ENCODE peak calls at places on chromosomes 2 and 18, in ten cellular contexts. A, M, L, N, X, Q, H, R, I and D are unnamed samples.

GRCh38 chr2:100278986-100279385 is 43.3 kb downstream of the LONRF2 start:
- DNase-seq in A (no peak), M (no peak), L (no peak), N (no peak), X (no peak), Q (no peak), H (no peak), R (no peak), I (no peak), D (no peak)

GRCh38 chr18:49486959-49487710 is at the start of gene C18orf32:
- DNase-seq in A (peak), M (peak), L (peak), N (peak), X (peak), Q (peak), H (peak), R (peak), I (peak), D (peak)

GRCh38 chr2:112152476-112153178 is 14.4 kb downstream of the FBLN7 start:
- DNase-seq in A (no peak), M (no peak), L (no peak), N (no peak), X (no peak), Q (no peak), H (no peak), R (no peak), I (no peak), D (no peak)

GRCh38 chr2:15953143-15953630 is 12.8 kb downstream of the MYCN start:
- DNase-seq in A (no peak), M (no peak), L (no peak), N (no peak), X (no peak), Q (no peak), H (no peak), R (no peak), I (no peak), D (no peak)

GRCh38 chr2:85042330-85042729 is 71.4 kb downstream of the KCMF1 start:
- DNase-seq in A (no peak), M (no peak), L (no peak), N (no peak), X (no peak), Q (no peak), H (no peak), R (no peak), I (no peak), D (no peak)

GRCh38 chr2:181471227-181471626 is 14.0 kb downstream of the ITGA4 start:
- DNase-seq in A (no peak), M (no peak), L (no peak), N (no peak), X (no peak), Q (no peak), H (no peak), R (no peak), I (no peak), D (no peak)

GRCh38 chr2:5479265-5479928 is 212.8 kb upstream of the SOX11 start:
- DNase-seq in A (no peak), M (no peak), L (no peak), N (no peak), X (no peak), Q (no peak), H (no peak), R (no peak), I (no peak), D (no peak)

GRCh38 chr2:155310589-155310988 is 612.1 kb downstream of the KCNJ3 start:
- DNase-seq in A (no peak), M (no peak), L (no peak), N (no peak), X (no peak), Q (peak), H (no peak), R (no peak), I (no peak), D (peak)

GRCh38 chr18:22542400-22542835 is 124.7 kb upstream of the CTAGE1 start:
- DNase-seq in A (no peak), M (peak), L (peak), N (peak), X (no peak), Q (peak), H (peak), R (no peak), I (no peak), D (no peak)

GRCh38 chr2:19361325-19361990 is 3.0 kb upstream of the OSR1 start:
- DNase-seq in A (peak), M (no peak), L (no peak), N (no peak), X (no peak), Q (no peak), H (peak), R (no peak), I (no peak), D (no peak)

GRCh38 chr18:79634593-79634992 is 45.0 kb upstream of the CTDP1 start:
- DNase-seq in A (peak), M (no peak), L (no peak), N (no peak), X (no peak), Q (no peak), H (peak), R (no peak), I (no peak), D (no peak)

GRCh38 chr2:220504890-220505564 is 877.6 kb downstream of the SLC4A3 start:
- DNase-seq in A (no peak), M (no peak), L (no peak), N (no peak), X (no peak), Q (peak), H (no peak), R (no peak), I (peak), D (no peak)

GRCh38 chr2:101644842-101645383 is 52.6 kb upstream of the MAP4K4 start:
- DNase-seq in A (no peak), M (no peak), L (no peak), N (no peak), X (no peak), Q (no peak), H (no peak), R (no peak), I (no peak), D (no peak)

GRCh38 chr2:36511858-36512630 is 85.9 kb downstream of the FEZ2 start:
- DNase-seq in A (no peak), M (no peak), L (no peak), N (no peak), X (no peak), Q (no peak), H (no peak), R (no peak), I (no peak), D (peak)

GRCh38 chr2:23430263-23430662 is 45.3 kb downstream of the KLHL29 start:
- DNase-seq in A (no peak), M (peak), L (no peak), N (no peak), X (no peak), Q (no peak), H (peak), R (no peak), I (peak), D (no peak)

GRCh38 chr2:191311-192190 is 72.3 kb downstream of the SH3YL1 start:
- DNase-seq in A (no peak), M (no peak), L (no peak), N (no peak), X (no peak), Q (no peak), H (no peak), R (no peak), I (no peak), D (no peak)

GRCh38 chr2:217228732-217229131 is 368.9 kb upstream of the TNP1 start:
- DNase-seq in A (no peak), M (no peak), L (no peak), N (no peak), X (no peak), Q (no peak), H (no peak), R (no peak), I (no peak), D (no peak)

GRCh38 chr2:217225596-217225995 is 365.7 kb upstream of the TNP1 start:
- DNase-seq in A (no peak), M (no peak), L (no peak), N (no peak), X (no peak), Q (no peak), H (no peak), R (no peak), I (no peak), D (no peak)

GRCh38 chr2:217231724-217232123 is 371.9 kb upstream of the TNP1 start:
- DNase-seq in A (no peak), M (no peak), L (no peak), N (no peak), X (no peak), Q (no peak), H (no peak), R (no peak), I (no peak), D (no peak)

GRCh38 chr2:217227794-217228193 is 367.9 kb upstream of the TNP1 start:
- DNase-seq in A (no peak), M (no peak), L (no peak), N (no peak), X (no peak), Q (no peak), H (no peak), R (no peak), I (no peak), D (no peak)

DNA sequence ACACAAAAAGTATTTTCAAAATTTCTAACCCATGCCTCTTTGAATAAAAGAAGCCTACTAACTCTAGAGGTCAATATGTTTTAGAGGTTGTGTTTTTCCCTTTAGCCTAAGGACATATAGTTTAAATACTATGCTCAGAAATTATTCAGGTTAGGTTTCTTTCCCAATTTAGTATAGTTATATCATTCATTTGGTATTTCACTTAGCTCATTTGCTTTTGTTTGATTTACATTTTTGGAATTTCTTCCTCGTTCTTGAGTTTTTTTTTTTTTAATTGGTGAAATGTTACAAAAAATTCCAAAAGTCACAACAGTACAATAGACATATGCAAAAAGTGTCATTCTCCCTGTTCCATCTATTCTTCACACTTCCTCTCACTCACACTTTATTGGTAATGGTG is 371.3 kb upstream of the TNP1 start:
- DNase-seq in A (no peak), M (no peak), L (no peak), N (no peak), X (no peak), Q (no peak), H (no peak), R (no peak), I (no peak), D (no peak)
- TF ChIP-seq POLR2A in A (no peak), M (no peak), L (no peak), N (no peak), X (no peak), Q (no peak), H (no peak), R (no peak), I (no peak), D (no peak)

DNA sequence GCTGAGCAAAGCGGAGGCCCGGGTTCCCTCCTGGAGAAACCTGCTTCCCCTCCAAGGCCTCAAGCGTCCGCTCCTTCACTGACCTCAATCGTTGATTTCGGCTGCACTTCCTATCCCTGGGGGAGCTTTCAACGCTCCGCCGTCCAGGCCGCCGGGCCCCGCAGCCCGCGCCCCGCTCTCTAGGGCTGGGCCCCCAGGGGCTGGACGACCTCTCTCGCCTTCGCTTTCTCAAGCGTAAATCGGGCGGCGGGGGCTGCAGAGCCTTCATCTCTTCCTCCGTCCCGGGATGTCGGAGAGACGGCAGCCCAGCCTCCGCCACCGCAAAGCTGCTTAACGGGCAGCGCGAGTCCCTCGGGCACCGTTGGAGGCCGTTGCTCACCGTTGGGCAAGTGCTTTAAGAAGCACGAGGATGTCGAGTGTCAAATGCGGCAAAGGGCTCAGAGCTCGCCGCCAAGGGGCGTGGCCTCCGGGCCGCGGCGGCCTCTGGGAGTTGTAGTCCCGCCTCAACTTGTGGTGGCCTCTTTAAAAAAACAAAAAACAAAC is 8.5 kb downstream of the HES6 start:
- DNase-seq in A (peak), M (peak), L (peak), N (peak), X (no peak), Q (no peak), H (peak), R (peak), I (no peak), D (peak)
- TF ChIP-seq POLR2A in A (no peak), M (peak), L (no peak), N (peak), X (no peak), Q (no peak), H (no peak), R (peak), I (no peak), D (peak)

GRCh38 chr2:217890445-217890844 is 112.3 kb downstream of the TNS1 start:
- DNase-seq in A (peak), M (peak), L (peak), N (peak), X (no peak), Q (peak), H (no peak), R (peak), I (peak), D (peak)
- TF ChIP-seq POLR2A in A (no peak), M (no peak), L (no peak), N (no peak), X (no peak), Q (no peak), H (no peak), R (no peak), I (no peak), D (no peak)

GRCh38 chr2:74423226-74424095 is 1.9 kb downstream of the WDR54 start:
- DNase-seq in A (peak), M (no peak), L (no peak), N (no peak), X (no peak), Q (no peak), H (no peak), R (no peak), I (no peak), D (no peak)
- TF ChIP-seq POLR2A in A (no peak), M (no peak), L (no peak), N (no peak), X (peak), Q (peak), H (no peak), R (peak), I (no peak), D (no peak)

DNA sequence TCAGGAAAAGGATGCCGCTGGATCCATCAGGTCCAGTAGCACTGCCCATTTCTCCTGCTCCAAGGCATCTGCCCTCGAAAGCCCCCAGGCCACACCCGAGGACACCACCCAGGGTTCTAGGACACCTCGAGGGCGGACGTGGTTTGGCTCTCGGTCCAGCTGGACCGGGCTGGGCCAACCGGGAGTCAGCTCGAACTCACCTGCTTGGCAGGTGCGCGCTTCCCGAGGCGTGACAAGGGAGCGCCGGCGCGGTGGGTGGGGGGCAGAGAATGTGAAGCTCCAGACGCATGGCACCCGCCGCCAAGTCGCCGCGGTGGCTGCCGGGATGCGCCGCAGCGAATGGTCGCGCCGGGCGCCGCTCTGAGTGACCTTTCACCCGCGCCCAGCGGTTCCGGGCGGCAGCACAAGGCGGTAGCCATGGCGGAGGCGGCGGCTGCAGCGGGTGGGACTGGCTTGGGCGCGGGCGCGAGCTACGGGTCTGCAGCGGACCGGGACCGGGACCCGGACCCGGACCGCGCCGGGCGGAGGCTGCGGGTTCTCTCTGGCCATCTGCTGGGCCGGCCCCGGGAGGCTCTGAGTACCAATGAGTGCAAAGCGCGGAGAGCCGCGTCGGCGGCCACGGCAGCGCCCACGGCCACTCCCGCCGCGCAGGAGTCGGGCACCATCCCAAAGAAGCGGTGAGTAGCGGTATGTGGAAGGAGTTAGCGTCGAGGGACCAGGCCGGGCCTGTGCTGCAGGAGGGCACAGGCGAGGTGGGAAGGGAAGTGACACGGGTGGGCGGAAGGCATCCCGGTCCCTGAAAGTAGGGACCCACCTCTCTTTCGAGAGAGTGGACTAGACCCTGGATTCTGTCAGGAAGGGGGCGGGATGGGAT is at the start of gene AGPS:
- DNase-seq in A (peak), M (peak), L (peak), N (peak), X (peak), Q (peak), H (peak), R (peak), I (peak), D (peak)
- TF ChIP-seq POLR2A in A (no peak), M (peak), L (no peak), N (peak), X (peak), Q (peak), H (no peak), R (peak), I (peak), D (peak)